ENCODE peak calls at places on chromosome 18, in nine cellular contexts. V is AG04450, X is Peyer's patch, A is GM23248, N is HepG2, C is right cardiac atrium, U is GM23338, D is NT2/D1, E is MM.1S. I is an unnamed sample.

GRCh38 chr18:52694804-52695203 is 354.8 kb downstream of the DCC start:
- DNase-seq in V (no peak), X (no peak), A (peak; percentile 31), N (no peak), C (no peak), U (peak; percentile 56), D (no peak), E (peak; percentile 15), I (no peak)

GRCh38 chr18:45850021-45850420 is 24.5 kb downstream of the SIGLEC15 start:
- DNase-seq in V (no peak), X (no peak), A (peak; percentile 48), N (no peak), C (peak; percentile 21), U (peak; percentile 75), D (no peak), E (no peak), I (no peak)

GRCh38 chr18:12518832-12519534 is 111.3 kb downstream of the PRELID3A start:
- DNase-seq in V (no peak), X (no peak), A (no peak), N (no peak), C (no peak), U (no peak), D (no peak), E (no peak), I (no peak)

GRCh38 chr18:6731197-6731596 is 1.7 kb downstream of the ARHGAP28 start:
- DNase-seq in V (peak; percentile 89), X (no peak), A (peak; percentile 78), N (no peak), C (no peak), U (peak; percentile 25), D (no peak), E (no peak), I (no peak)

GRCh38 chr18:8987250-8987649 is 115.2 kb upstream of the NDUFV2 start:
- DNase-seq in V (no peak), X (no peak), A (peak; percentile 86), N (no peak), C (no peak), U (no peak), D (no peak), E (no peak), I (no peak)

GRCh38 chr18:67035026-67035425 is 431.1 kb upstream of the CDH19 start:
- DNase-seq in V (no peak), X (no peak), A (no peak), N (no peak), C (no peak), U (peak; percentile 50), D (no peak), E (no peak), I (no peak)

GRCh38 chr18:37188016-37188791 is 359.3 kb downstream of the KIAA1328 start:
- DNase-seq in V (no peak), X (no peak), A (peak; percentile 37), N (no peak), C (no peak), U (no peak), D (no peak), E (no peak), I (no peak)

GRCh38 chr18:70373062-70373519 is 84.2 kb downstream of the SOCS6 start:
- DNase-seq in V (peak; percentile 43), X (no peak), A (peak; percentile 96), N (peak; percentile 72), C (no peak), U (no peak), D (no peak), E (no peak), I (no peak)

GRCh38 chr18:32138332-32138731 is 46.7 kb downstream of the RNF138 start:
- DNase-seq in V (no peak), X (no peak), A (no peak), N (no peak), C (no peak), U (no peak), D (no peak), E (no peak), I (no peak)

GRCh38 chr18:54351186-54351585 is 6.5 kb downstream of the STARD6 start:
- DNase-seq in V (no peak), X (no peak), A (no peak), N (no peak), C (no peak), U (no peak), D (no peak), E (no peak), I (no peak)

GRCh38 chr18:80175451-80176235 is 66.6 kb downstream of the ADNP2 start:
- DNase-seq in V (no peak), X (peak; percentile 40), A (no peak), N (no peak), C (no peak), U (no peak), D (no peak), E (no peak), I (no peak)

GRCh38 chr18:13216092-13216582 is 2.4 kb upstream of the LDLRAD4 start:
- DNase-seq in V (no peak), X (peak; percentile 41), A (peak; percentile 74), N (peak; percentile 66), C (peak; percentile 89), U (peak; percentile 73), D (peak; percentile 43), E (peak; percentile 66), I (no peak)

GRCh38 chr18:12376034-12376717 is 851 bp downstream of the AFG3L2 start:
- DNase-seq in V (no peak), X (no peak), A (peak; percentile 40), N (peak; percentile 35), C (peak; percentile 64), U (peak; percentile 34), D (no peak), E (peak; percentile 36), I (no peak)

GRCh38 chr18:47606526-47606925 is 323.9 kb downstream of the SMAD2 start:
- DNase-seq in V (no peak), X (no peak), A (no peak), N (no peak), C (no peak), U (no peak), D (no peak), E (no peak), I (no peak)

GRCh38 chr18:61917870-61918269 is 25.1 kb upstream of the RNF152 start:
- DNase-seq in V (no peak), X (no peak), A (peak; percentile 30), N (no peak), C (no peak), U (no peak), D (no peak), E (no peak), I (no peak)

GRCh38 chr18:79401494-79402208 is 5.9 kb downstream of the NFATC1 start:
- DNase-seq in V (no peak), X (peak; percentile 47), A (no peak), N (no peak), C (peak; percentile 53), U (no peak), D (no peak), E (no peak), I (no peak)

GRCh38 chr18:78138993-78139496 is 840.6 kb upstream of the SALL3 start:
- DNase-seq in V (no peak), X (no peak), A (no peak), N (no peak), C (no peak), U (no peak), D (peak; percentile 82), E (no peak), I (no peak)
- H3K4me3 ChIP-seq in V (no peak overlapping the region), X (no peak overlapping the region), A (no peak overlapping the region), N (no peak overlapping the region), C (no peak overlapping the region), U (no peak overlapping the region), D (no peak overlapping the region), E (no peak overlapping the region), I (no peak overlapping the region)

GRCh38 chr18:25047983-25048382 is 304.0 kb downstream of the ZNF521 start:
- DNase-seq in V (no peak), X (no peak), A (no peak), N (no peak), C (no peak), U (peak; percentile 95), D (peak; percentile 16), E (no peak), I (no peak)
- H3K27me3 ChIP-seq in V (peaks cover 7% of the 10 kb centered on the region), X (no peaks in the 10 kb centered on the region), A (peaks cover 4% of the 10 kb centered on the region), N (no peaks in the 10 kb centered on the region), C (no peaks in the 10 kb centered on the region), U (peaks cover 97% of the 10 kb centered on the region), D (peaks cover 41% of the 10 kb centered on the region), E (no peaks in the 10 kb centered on the region), I (no peaks in the 10 kb centered on the region)

GRCh38 chr18:35478520-35479435 is 19.0 kb downstream of the INO80C start:
- DNase-seq in V (no peak), X (no peak), A (peak; percentile 95), N (peak; percentile 97), C (no peak), U (no peak), D (no peak), E (no peak), I (peak; percentile 80)

GRCh38 chr18:35485852-35486251 is 11.9 kb downstream of the INO80C start:
- DNase-seq in V (no peak), X (no peak), A (no peak), N (peak; percentile 24), C (no peak), U (no peak), D (no peak), E (no peak), I (no peak)

GRCh38 chr18:35479911-35480586 is 17.7 kb downstream of the INO80C start:
- DNase-seq in V (no peak), X (no peak), A (no peak), N (no peak), C (no peak), U (no peak), D (no peak), E (no peak), I (no peak)

GRCh38 chr18:35484034-35484433 is 13.7 kb downstream of the INO80C start:
- DNase-seq in V (no peak), X (no peak), A (no peak), N (no peak), C (no peak), U (no peak), D (no peak), E (no peak), I (no peak)

GRCh38 chr18:35481960-35482366 is 15.8 kb downstream of the INO80C start:
- DNase-seq in V (no peak), X (no peak), A (no peak), N (peak; percentile 92), C (no peak), U (no peak), D (no peak), E (no peak), I (no peak)
- H3K4me3 ChIP-seq in V (no peak overlapping the region), X (no peak overlapping the region), A (no peak overlapping the region), N (no peak overlapping the region), C (no peak overlapping the region), U (no peak overlapping the region), D (no peak overlapping the region), E (no peak overlapping the region), I (no peak overlapping the region)

DNA sequence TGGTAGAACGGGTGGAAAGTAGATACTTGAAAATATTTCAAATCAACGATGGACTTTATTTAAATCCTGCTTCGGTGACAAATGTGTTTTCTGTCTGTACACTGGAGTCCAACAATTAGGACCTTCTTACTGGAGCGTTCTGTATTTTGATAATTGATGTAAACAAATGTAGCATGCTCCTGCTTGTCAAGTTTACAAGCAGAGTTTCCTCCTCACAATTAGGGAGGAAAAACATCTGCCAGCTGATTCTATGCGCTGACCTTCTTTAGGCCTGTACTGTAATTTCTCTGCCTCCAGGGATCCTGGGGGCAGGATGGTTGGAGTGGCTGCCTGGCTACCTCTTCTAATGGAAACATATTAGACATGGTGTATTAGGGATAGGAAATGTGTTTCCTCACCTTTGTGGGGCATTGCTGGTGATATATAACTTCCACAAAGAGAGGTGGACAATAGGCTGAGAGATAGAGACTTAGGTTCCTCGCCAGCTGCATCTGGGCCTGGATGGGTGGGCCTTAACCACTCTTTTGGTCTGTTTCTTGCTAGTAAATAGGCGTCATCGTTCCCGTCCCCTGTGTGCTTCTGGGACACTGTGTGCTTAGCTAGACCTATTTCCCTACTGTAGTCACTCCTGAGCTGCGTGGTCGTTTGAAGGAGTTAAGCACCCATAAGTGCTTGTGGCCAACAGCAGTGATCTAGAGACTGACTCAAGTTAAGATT is 19.3 kb downstream of the GATA6 start:
- DNase-seq in V (no peak), X (no peak), A (no peak), N (no peak), C (peak; percentile 81), U (no peak), D (no peak), E (no peak), I (no peak)
- H3K27me3 ChIP-seq in V (no peaks in the 10 kb centered on the region), X (no peaks in the 10 kb centered on the region), A (no peaks in the 10 kb centered on the region), N (no peaks in the 10 kb centered on the region), C (no peaks in the 10 kb centered on the region), U (no peaks in the 10 kb centered on the region), D (no peaks in the 10 kb centered on the region), E (no peaks in the 10 kb centered on the region), I (no peaks in the 10 kb centered on the region)